ENCODE peak calls at places on chromosome 10, in ten cellular contexts. J, Y, P, C, X, A, Q, U, Z and F are unnamed samples.

GRCh38 chr10:43316988-43317387 is 50.1 kb upstream of the RASGEF1A start:
- DNase-seq in J (no peak), Y (no peak), P (no peak), C (no peak), X (no peak), A (no peak), Q (peak; percentile 73), U (no peak), Z (no peak), F (no peak)

GRCh38 chr10:132885451-132886210 is 56.7 kb downstream of the CFAP46 start:
- DNase-seq in J (no peak), Y (no peak), P (no peak), C (no peak), X (no peak), A (peak; percentile 38), Q (peak; percentile 20), U (no peak), Z (no peak), F (no peak)

GRCh38 chr10:103123282-103124033 is 69.6 kb downstream of the NT5C2 start:
- DNase-seq in J (no peak), Y (no peak), P (no peak), C (no peak), X (peak; percentile 21), A (no peak), Q (no peak), U (peak; percentile 53), Z (no peak), F (no peak)

GRCh38 chr10:113267616-113268015 is 285.2 kb upstream of the HABP2 start:
- DNase-seq in J (no peak), Y (no peak), P (no peak), C (no peak), X (no peak), A (no peak), Q (no peak), U (peak; percentile 47), Z (no peak), F (no peak)

GRCh38 chr10:122495406-122496340 is 34.3 kb downstream of the HTRA1 start:
- DNase-seq in J (no peak), Y (no peak), P (peak; percentile 33), C (no peak), X (no peak), A (no peak), Q (peak; percentile 41), U (peak; percentile 93), Z (no peak), F (no peak)

GRCh38 chr10:64076322-64076940 is 555.2 kb downstream of the REEP3 start:
- DNase-seq in J (no peak), Y (no peak), P (no peak), C (no peak), X (peak; percentile 4), A (no peak), Q (no peak), U (no peak), Z (no peak), F (no peak)

GRCh38 chr10:585502-585901 is 104.0 kb downstream of the DIP2C start:
- DNase-seq in J (no peak), Y (no peak), P (no peak), C (no peak), X (no peak), A (no peak), Q (no peak), U (no peak), Z (no peak), F (no peak)

GRCh38 chr10:114547466-114547865 is 110.6 kb downstream of the ABLIM1 start:
- DNase-seq in J (no peak), Y (no peak), P (peak; percentile 44), C (no peak), X (no peak), A (no peak), Q (no peak), U (no peak), Z (no peak), F (no peak)

GRCh38 chr10:80471715-80472233 is 17.7 kb downstream of the TSPAN14 start:
- DNase-seq in J (no peak), Y (no peak), P (no peak), C (no peak), X (no peak), A (no peak), Q (no peak), U (no peak), Z (no peak), F (peak; percentile 73)

GRCh38 chr10:109978481-109978880 is 29.3 kb upstream of the ADD3 start:
- DNase-seq in J (no peak), Y (no peak), P (peak; percentile 73), C (peak; percentile 54), X (peak; percentile 41), A (no peak), Q (no peak), U (peak; percentile 86), Z (no peak), F (peak; percentile 41)

GRCh38 chr10:58152698-58153263 is 114.9 kb downstream of the IPMK start:
- DNase-seq in J (peak; percentile 29), Y (no peak), P (peak; percentile 53), C (no peak), X (peak; percentile 73), A (peak; percentile 73), Q (no peak), U (peak; percentile 72), Z (peak; percentile 50), F (peak; percentile 81)

GRCh38 chr10:26217396-26218105 is 977 bp downstream of the GAD2 start:
- DNase-seq in J (no peak), Y (no peak), P (no peak), C (no peak), X (peak; percentile 67), A (no peak), Q (no peak), U (no peak), Z (peak; percentile 53), F (no peak)

GRCh38 chr10:8444630-8445029 is 390.1 kb downstream of the GATA3 start:
- DNase-seq in J (no peak), Y (no peak), P (peak; percentile 71), C (no peak), X (peak; percentile 65), A (peak; percentile 73), Q (no peak), U (peak; percentile 7), Z (no peak), F (no peak)

GRCh38 chr10:52170776-52171175 is 143.3 kb upstream of the DKK1 start:
- DNase-seq in J (no peak), Y (no peak), P (no peak), C (no peak), X (no peak), A (peak; percentile 87), Q (no peak), U (no peak), Z (no peak), F (no peak)

GRCh38 chr10:119655566-119656001 is 4.4 kb downstream of the BAG3 start:
- DNase-seq in J (peak; percentile 55), Y (no peak), P (peak; percentile 42), C (peak; percentile 51), X (no peak), A (peak; percentile 89), Q (peak; percentile 68), U (peak; percentile 87), Z (no peak), F (peak; percentile 19)

GRCh38 chr10:97291357-97292096 is 910 bp downstream of the ARHGAP19 start:
- DNase-seq in J (no peak), Y (no peak), P (no peak), C (no peak), X (no peak), A (no peak), Q (no peak), U (no peak), Z (no peak), F (no peak)

GRCh38 chr10:53839437-53840039 is 961.5 kb downstream of the PCDH15 start:
- DNase-seq in J (no peak), Y (no peak), P (no peak), C (no peak), X (peak; percentile 18), A (no peak), Q (no peak), U (peak; percentile 19), Z (no peak), F (no peak)

GRCh38 chr10:76141376-76141775 is 710.0 kb downstream of the LRMDA start:
- DNase-seq in J (no peak), Y (no peak), P (no peak), C (no peak), X (no peak), A (no peak), Q (no peak), U (no peak), Z (peak; percentile 13), F (no peak)

GRCh38 chr10:6234371-6234770 is 31.6 kb downstream of the PFKFB3 start:
- DNase-seq in J (no peak), Y (no peak), P (no peak), C (no peak), X (no peak), A (no peak), Q (no peak), U (no peak), Z (no peak), F (no peak)

GRCh38 chr10:113099431-113100298 is 149.6 kb downstream of the TCF7L2 start:
- DNase-seq in J (no peak), Y (no peak), P (no peak), C (no peak), X (peak; percentile 31), A (no peak), Q (no peak), U (peak; percentile 47), Z (peak; percentile 58), F (no peak)

GRCh38 chr10:21534611-21535493 is 820 bp downstream of the MLLT10 start:
- DNase-seq in J (peak; percentile 54), Y (no peak), P (peak; percentile 64), C (peak; percentile 50), X (peak; percentile 87), A (peak; percentile 79), Q (peak; percentile 68), U (no peak), Z (peak; percentile 32), F (peak; percentile 19)

GRCh38 chr10:13750299-13751190 is 163.8 kb downstream of the PRPF18 start:
- DNase-seq in J (no peak), Y (no peak), P (no peak), C (no peak), X (no peak), A (no peak), Q (no peak), U (no peak), Z (no peak), F (no peak)

GRCh38 chr10:110733256-110733952 is 89.3 kb downstream of the RBM20 start:
- DNase-seq in J (peak; percentile 22), Y (no peak), P (no peak), C (no peak), X (no peak), A (no peak), Q (no peak), U (peak; percentile 31), Z (peak; percentile 40), F (no peak)

GRCh38 chr10:28411648-28412047 is 108.8 kb upstream of the MPP7 start:
- DNase-seq in J (no peak), Y (no peak), P (no peak), C (no peak), X (no peak), A (no peak), Q (no peak), U (no peak), Z (no peak), F (no peak)

GRCh38 chr10:132219486-132219885 is 32.7 kb downstream of the DPYSL4 start:
- DNase-seq in J (no peak), Y (no peak), P (no peak), C (no peak), X (no peak), A (no peak), Q (no peak), U (no peak), Z (no peak), F (no peak)